ENCODE peak calls at places on chromosome 4, in nine cellular contexts. One of them, this sample, is unnamed.
A peak's percentile ranks its signal among the peaks of the same experiment; 100 is the strongest.

GRCh38 chr4:76198411-76199237 is 15.0 kb downstream of the SCARB2 start:
- DNase-seq in tibial nerve: peak; percentile 79
- DNase-seq in CD8-positive, alpha-beta memory T cell: peak; percentile 12
- DNase-seq in left lung: peak; percentile 79
- DNase-seq in lung: peak; percentile 62
- DNase-seq in trophoblast cell: no peak
- DNase-seq in PC-3: peak; percentile 46
- DNase-seq in mesenchymal stem cell: peak; percentile 96
- DNase-seq in body of pancreas: peak; percentile 66
- DNase-seq in this sample: no peak

GRCh38 chr4:37876156-37876555 is 14.7 kb upstream of the TBC1D1 start:
- DNase-seq in trophoblast cell: no peak
- DNase-seq in lung: no peak
- DNase-seq in body of pancreas: no peak
- DNase-seq in mesenchymal stem cell: no peak
- DNase-seq in PC-3: no peak
- DNase-seq in tibial nerve: no peak
- DNase-seq in left lung: no peak
- DNase-seq in CD8-positive, alpha-beta memory T cell: no peak
- DNase-seq in this sample: no peak

GRCh38 chr4:170420255-170420693 is 330.5 kb upstream of the AADAT start:
- DNase-seq in CD8-positive, alpha-beta memory T cell: no peak
- DNase-seq in tibial nerve: no peak
- DNase-seq in PC-3: peak; percentile 14
- DNase-seq in mesenchymal stem cell: peak; percentile 94
- DNase-seq in body of pancreas: no peak
- DNase-seq in left lung: no peak
- DNase-seq in lung: no peak
- DNase-seq in trophoblast cell: no peak
- DNase-seq in this sample: no peak

GRCh38 chr4:16131293-16131692 is 47.5 kb upstream of the PROM1 start:
- DNase-seq in left lung: no peak
- DNase-seq in PC-3: no peak
- DNase-seq in body of pancreas: no peak
- DNase-seq in tibial nerve: no peak
- DNase-seq in CD8-positive, alpha-beta memory T cell: no peak
- DNase-seq in mesenchymal stem cell: no peak
- DNase-seq in lung: no peak
- DNase-seq in trophoblast cell: no peak
- DNase-seq in this sample: no peak

GRCh38 chr4:104592894-104593470 is 98.3 kb upstream of the CXXC4 start:
- DNase-seq in left lung: no peak
- DNase-seq in body of pancreas: no peak
- DNase-seq in PC-3: no peak
- DNase-seq in tibial nerve: no peak
- DNase-seq in lung: no peak
- DNase-seq in mesenchymal stem cell: peak; percentile 90
- DNase-seq in trophoblast cell: no peak
- DNase-seq in CD8-positive, alpha-beta memory T cell: no peak
- DNase-seq in this sample: no peak

GRCh38 chr4:75895744-75896314 is 6.4 kb downstream of the PPEF2 start:
- DNase-seq in PC-3: peak; percentile 31
- DNase-seq in body of pancreas: no peak
- DNase-seq in CD8-positive, alpha-beta memory T cell: peak; percentile 20
- DNase-seq in mesenchymal stem cell: peak; percentile 22
- DNase-seq in left lung: no peak
- DNase-seq in lung: no peak
- DNase-seq in trophoblast cell: no peak
- DNase-seq in tibial nerve: no peak
- DNase-seq in this sample: no peak

GRCh38 chr4:83082777-83083176 is 31.8 kb downstream of the PLAC8 start:
- DNase-seq in left lung: no peak
- DNase-seq in PC-3: peak; percentile 72
- DNase-seq in tibial nerve: no peak
- DNase-seq in trophoblast cell: peak; percentile 65
- DNase-seq in mesenchymal stem cell: no peak
- DNase-seq in CD8-positive, alpha-beta memory T cell: no peak
- DNase-seq in body of pancreas: no peak
- DNase-seq in lung: no peak
- DNase-seq in this sample: no peak

GRCh38 chr4:91958651-91959050 is 345.1 kb upstream of the GRID2 start:
- DNase-seq in left lung: no peak
- DNase-seq in CD8-positive, alpha-beta memory T cell: no peak
- DNase-seq in lung: no peak
- DNase-seq in mesenchymal stem cell: no peak
- DNase-seq in PC-3: no peak
- DNase-seq in tibial nerve: no peak
- DNase-seq in body of pancreas: no peak
- DNase-seq in trophoblast cell: no peak
- DNase-seq in this sample: no peak

GRCh38 chr4:186092296-186092695 is 12.2 kb upstream of the FAM149A start:
- DNase-seq in CD8-positive, alpha-beta memory T cell: no peak
- DNase-seq in PC-3: no peak
- DNase-seq in lung: no peak
- DNase-seq in left lung: no peak
- DNase-seq in mesenchymal stem cell: no peak
- DNase-seq in trophoblast cell: no peak
- DNase-seq in body of pancreas: no peak
- DNase-seq in tibial nerve: no peak
- DNase-seq in this sample: no peak

GRCh38 chr4:76634239-76634638 is 199.2 kb downstream of the SHROOM3 start:
- DNase-seq in mesenchymal stem cell: peak; percentile 88
- DNase-seq in left lung: no peak
- DNase-seq in body of pancreas: no peak
- DNase-seq in trophoblast cell: peak; percentile 70
- DNase-seq in CD8-positive, alpha-beta memory T cell: no peak
- DNase-seq in tibial nerve: no peak
- DNase-seq in lung: no peak
- DNase-seq in PC-3: peak; percentile 41
- DNase-seq in this sample: no peak

GRCh38 chr4:138242830-138243149 is 641 bp upstream of the SLC7A11 start:
- DNase-seq in trophoblast cell: no peak
- DNase-seq in body of pancreas: no peak
- DNase-seq in lung: no peak
- DNase-seq in PC-3: no peak
- DNase-seq in CD8-positive, alpha-beta memory T cell: no peak
- DNase-seq in tibial nerve: no peak
- DNase-seq in left lung: no peak
- DNase-seq in mesenchymal stem cell: no peak
- DNase-seq in this sample: no peak

GRCh38 chr4:8001564-8002355 is 62.1 kb upstream of the AFAP1 start:
- DNase-seq in body of pancreas: no peak
- DNase-seq in mesenchymal stem cell: no peak
- DNase-seq in left lung: no peak
- DNase-seq in CD8-positive, alpha-beta memory T cell: no peak
- DNase-seq in trophoblast cell: no peak
- DNase-seq in tibial nerve: no peak
- DNase-seq in PC-3: no peak
- DNase-seq in lung: no peak
- DNase-seq in this sample: no peak

GRCh38 chr4:107619065-107619464 is 101.0 kb downstream of the PAPSS1 start:
- DNase-seq in body of pancreas: no peak
- DNase-seq in CD8-positive, alpha-beta memory T cell: no peak
- DNase-seq in left lung: no peak
- DNase-seq in mesenchymal stem cell: peak; percentile 87
- DNase-seq in lung: no peak
- DNase-seq in PC-3: no peak
- DNase-seq in tibial nerve: peak; percentile 38
- DNase-seq in trophoblast cell: peak; percentile 69
- DNase-seq in this sample: no peak

GRCh38 chr4:19689511-19689910 is 562.2 kb upstream of the SLIT2 start:
- DNase-seq in CD8-positive, alpha-beta memory T cell: no peak
- DNase-seq in PC-3: peak; percentile 75
- DNase-seq in mesenchymal stem cell: peak; percentile 62
- DNase-seq in left lung: no peak
- DNase-seq in body of pancreas: no peak
- DNase-seq in lung: no peak
- DNase-seq in trophoblast cell: peak; percentile 31
- DNase-seq in tibial nerve: no peak
- DNase-seq in this sample: no peak

GRCh38 chr4:176910646-176911045 is 117.9 kb upstream of the VEGFC start:
- DNase-seq in mesenchymal stem cell: no peak
- DNase-seq in left lung: no peak
- DNase-seq in tibial nerve: no peak
- DNase-seq in body of pancreas: no peak
- DNase-seq in lung: no peak
- DNase-seq in PC-3: no peak
- DNase-seq in CD8-positive, alpha-beta memory T cell: no peak
- DNase-seq in trophoblast cell: no peak
- DNase-seq in this sample: no peak

GRCh38 chr4:13322681-13323101 is 161.4 kb downstream of the RAB28 start:
- DNase-seq in body of pancreas: no peak
- DNase-seq in PC-3: no peak
- DNase-seq in tibial nerve: no peak
- DNase-seq in CD8-positive, alpha-beta memory T cell: no peak
- DNase-seq in mesenchymal stem cell: peak; percentile 39
- DNase-seq in left lung: no peak
- DNase-seq in trophoblast cell: no peak
- DNase-seq in lung: no peak
- DNase-seq in this sample: no peak

GRCh38 chr4:252065-252601 is 53.1 kb downstream of the ZNF732 start:
- DNase-seq in tibial nerve: no peak
- DNase-seq in left lung: no peak
- DNase-seq in CD8-positive, alpha-beta memory T cell: no peak
- DNase-seq in mesenchymal stem cell: no peak
- DNase-seq in body of pancreas: no peak
- DNase-seq in PC-3: no peak
- DNase-seq in trophoblast cell: no peak
- DNase-seq in lung: no peak
- DNase-seq in this sample: no peak
- H3K9me3 ChIP-seq in tibial nerve: peaks cover 63% of the 10 kb centered on the region
- H3K9me3 ChIP-seq in left lung: peaks cover 100% of the 10 kb centered on the region
- H3K9me3 ChIP-seq in CD8-positive, alpha-beta memory T cell: peaks cover 19% of the 10 kb centered on the region
- H3K9me3 ChIP-seq in mesenchymal stem cell: peaks cover 92% of the 10 kb centered on the region
- H3K9me3 ChIP-seq in body of pancreas: peaks cover 56% of the 10 kb centered on the region
- H3K9me3 ChIP-seq in PC-3: peaks cover 46% of the 10 kb centered on the region
- H3K9me3 ChIP-seq in trophoblast cell: peaks cover 9% of the 10 kb centered on the region
- H3K9me3 ChIP-seq in lung: peaks cover 29% of the 10 kb centered on the region
- H3K9me3 ChIP-seq in this sample: peaks cover 60% of the 10 kb centered on the region

GRCh38 chr4:21862917-21863316 is 85.7 kb downstream of the KCNIP4 start:
- DNase-seq in body of pancreas: no peak
- DNase-seq in mesenchymal stem cell: no peak
- DNase-seq in left lung: no peak
- DNase-seq in CD8-positive, alpha-beta memory T cell: no peak
- DNase-seq in lung: no peak
- DNase-seq in PC-3: no peak
- DNase-seq in trophoblast cell: no peak
- DNase-seq in tibial nerve: no peak
- DNase-seq in this sample: no peak
- H3K27ac ChIP-seq in body of pancreas: no peak overlapping the region
- H3K27ac ChIP-seq in mesenchymal stem cell: no peak overlapping the region
- H3K27ac ChIP-seq in left lung: no peak overlapping the region
- H3K27ac ChIP-seq in CD8-positive, alpha-beta memory T cell: no peak overlapping the region
- H3K27ac ChIP-seq in lung: no peak overlapping the region
- H3K27ac ChIP-seq in PC-3: no peak overlapping the region
- H3K27ac ChIP-seq in trophoblast cell: no peak overlapping the region
- H3K27ac ChIP-seq in tibial nerve: no peak overlapping the region
- H3K27ac ChIP-seq in this sample: no peak overlapping the region

DNA sequence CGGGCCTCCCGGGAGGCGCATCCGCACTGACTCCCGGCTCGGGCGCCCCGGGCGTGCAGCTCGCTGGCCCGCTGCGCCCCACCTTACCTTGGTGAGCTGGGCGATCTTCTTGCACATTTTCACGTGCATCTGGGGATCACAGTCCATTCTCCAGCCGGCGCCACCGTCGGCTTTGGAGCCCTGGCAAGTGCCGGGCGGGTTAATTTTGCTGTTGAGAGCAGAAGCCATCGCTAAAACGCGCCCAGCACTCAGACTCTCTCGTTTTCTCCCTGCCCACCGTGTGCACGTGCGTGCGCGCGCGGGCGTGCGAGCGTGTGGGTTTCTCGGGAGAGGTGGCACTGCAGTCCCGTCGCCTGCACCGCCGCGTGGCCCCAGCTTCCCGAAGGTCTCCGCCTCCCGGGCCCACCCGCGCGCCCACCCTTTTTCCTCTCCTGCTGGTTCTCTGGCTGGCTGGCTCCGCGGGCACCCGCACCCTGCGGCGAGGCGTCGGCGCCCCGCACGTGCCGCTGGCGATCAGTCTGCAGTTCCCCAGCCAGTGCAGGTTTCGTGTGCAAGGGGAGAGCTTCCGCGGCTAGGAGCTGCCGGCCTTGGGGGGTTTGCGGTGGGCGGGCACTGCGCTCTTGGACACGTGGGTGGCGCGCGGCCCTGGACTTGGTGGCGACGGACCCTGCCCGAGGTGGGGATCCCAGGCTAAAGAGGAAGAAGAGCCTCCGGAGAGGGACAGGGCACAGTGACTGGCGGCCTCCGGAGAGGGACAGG is at the start of gene FAM184B:
- DNase-seq in body of pancreas: no peak
- DNase-seq in lung: no peak
- DNase-seq in mesenchymal stem cell: peak; percentile 11
- DNase-seq in PC-3: peak; percentile 17
- DNase-seq in left lung: no peak
- DNase-seq in tibial nerve: no peak
- DNase-seq in trophoblast cell: no peak
- DNase-seq in CD8-positive, alpha-beta memory T cell: no peak
- DNase-seq in this sample: no peak
- H3K27me3 ChIP-seq in body of pancreas: no peaks in the 10 kb centered on the region
- H3K27me3 ChIP-seq in lung: no peaks in the 10 kb centered on the region
- H3K27me3 ChIP-seq in mesenchymal stem cell: peaks cover 31% of the 10 kb centered on the region
- H3K27me3 ChIP-seq in PC-3: no peaks in the 10 kb centered on the region
- H3K27me3 ChIP-seq in left lung: peaks cover 46% of the 10 kb centered on the region
- H3K27me3 ChIP-seq in tibial nerve: peaks cover 31% of the 10 kb centered on the region
- H3K27me3 ChIP-seq in trophoblast cell: peaks cover 19% of the 10 kb centered on the region
- H3K27me3 ChIP-seq in CD8-positive, alpha-beta memory T cell: no peaks in the 10 kb centered on the region
- H3K27me3 ChIP-seq in this sample: peaks cover 42% of the 10 kb centered on the region

DNA sequence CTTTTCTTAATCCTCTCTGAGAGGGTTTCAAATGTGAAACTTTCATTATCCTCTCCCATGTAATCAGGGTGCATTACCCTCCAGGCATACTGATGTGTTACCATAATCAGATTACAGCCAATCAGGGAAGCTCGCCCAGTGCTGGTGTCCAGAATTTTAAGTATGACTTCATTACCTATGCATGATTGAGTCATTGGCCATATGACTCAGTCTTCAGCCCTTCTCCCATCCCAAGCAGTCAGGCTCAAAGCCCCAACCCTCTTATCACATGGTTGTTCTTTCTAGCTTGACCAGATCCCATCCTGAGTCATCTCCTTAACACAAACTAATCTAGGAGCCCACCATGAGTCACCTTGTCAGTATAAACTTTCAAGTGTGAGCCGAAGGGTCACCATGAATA is 1668.1 kb upstream of the AGA start:
- DNase-seq in left lung: no peak
- DNase-seq in PC-3: peak; percentile 57
- DNase-seq in trophoblast cell: peak; percentile 44
- DNase-seq in tibial nerve: no peak
- DNase-seq in body of pancreas: no peak
- DNase-seq in lung: no peak
- DNase-seq in mesenchymal stem cell: peak; percentile 91
- DNase-seq in CD8-positive, alpha-beta memory T cell: no peak
- DNase-seq in this sample: no peak
- H3K9me3 ChIP-seq in left lung: no peaks in the 10 kb centered on the region
- H3K9me3 ChIP-seq in PC-3: no peaks in the 10 kb centered on the region
- H3K9me3 ChIP-seq in trophoblast cell: no peaks in the 10 kb centered on the region
- H3K9me3 ChIP-seq in tibial nerve: no peaks in the 10 kb centered on the region
- H3K9me3 ChIP-seq in body of pancreas: no peaks in the 10 kb centered on the region
- H3K9me3 ChIP-seq in lung: no peaks in the 10 kb centered on the region
- H3K9me3 ChIP-seq in mesenchymal stem cell: peaks cover 30% of the 10 kb centered on the region
- H3K9me3 ChIP-seq in CD8-positive, alpha-beta memory T cell: no peaks in the 10 kb centered on the region
- H3K9me3 ChIP-seq in this sample: no peaks in the 10 kb centered on the region

This sample was measured in CD4-positive, alpha-beta T cell.